ENCODE peak calls at places on chromosomes 5 and 9, in seven cellular contexts. V is NCI-H1436; Q is HTR-8/SVneo; H is activated naive CD4-positive, alpha-beta T cell treated with anti-CD3 and anti-CD28 coated beads, Interleukin-2, amount 50 U/mL, for 16 hours; L is renal cortical epithelial cell; D is DMS153; W is dorsolateral prefrontal cortex. Z is an unnamed sample.

GRCh38 chr5:76252437-76252836 is 150.6 kb upstream of the IQGAP2 start:
- DNase-seq in V (no peak), Q (no peak), H (no peak), L (peak), D (no peak), W (no peak), Z (no peak)

GRCh38 chr5:27020965-27021364 is 17.4 kb downstream of the CDH9 start:
- DNase-seq in V (peak), Q (peak), H (no peak), L (peak), D (peak), W (no peak), Z (no peak)

GRCh38 chr5:172173771-172174170 is 14.3 kb downstream of the STK10 start:
- DNase-seq in V (no peak), Q (no peak), H (peak), L (no peak), D (no peak), W (no peak), Z (peak)

GRCh38 chr5:112694853-112695709 is 42.6 kb upstream of the APC start:
- DNase-seq in V (no peak), Q (peak), H (no peak), L (peak), D (no peak), W (no peak), Z (no peak)

GRCh38 chr5:141354900-141355469 is at the start of gene PCDHGA4:
- DNase-seq in V (no peak), Q (no peak), H (no peak), L (no peak), D (no peak), W (no peak), Z (no peak)

GRCh38 chr9:107991581-107991980 is 502.0 kb upstream of the KLF4 start:
- DNase-seq in V (no peak), Q (no peak), H (no peak), L (no peak), D (no peak), W (no peak), Z (no peak)

GRCh38 chr9:94081864-94082468 is 2.3 kb upstream of the PTPDC1 start:
- DNase-seq in V (no peak), Q (no peak), H (no peak), L (peak), D (no peak), W (no peak), Z (no peak)

GRCh38 chr5:138032028-138032571 is 779 bp downstream of the FAM13B start:
- DNase-seq in V (no peak), Q (no peak), H (no peak), L (no peak), D (no peak), W (peak), Z (no peak)

GRCh38 chr5:33120671-33121070 is 320.1 kb upstream of the TARS1 start:
- DNase-seq in V (no peak), Q (peak), H (no peak), L (no peak), D (no peak), W (no peak), Z (no peak)

GRCh38 chr5:91025449-91025848 is 357.7 kb downstream of the ARRDC3 start:
- DNase-seq in V (no peak), Q (no peak), H (no peak), L (no peak), D (no peak), W (no peak), Z (no peak)

GRCh38 chr9:35396560-35397215 is 93.2 kb upstream of the RUSC2 start:
- DNase-seq in V (no peak), Q (no peak), H (no peak), L (no peak), D (no peak), W (no peak), Z (no peak)

GRCh38 chr5:141149812-141150211 is at the start of gene PCDHB6:
- DNase-seq in V (no peak), Q (no peak), H (no peak), L (no peak), D (no peak), W (no peak), Z (no peak)

GRCh38 chr9:101433229-101433628 is 2.3 kb downstream of the ALDOB start:
- DNase-seq in V (no peak), Q (no peak), H (no peak), L (no peak), D (no peak), W (no peak), Z (no peak)

GRCh38 chr5:66987949-66988838 is 208.4 kb downstream of the CD180 start:
- DNase-seq in V (peak), Q (peak), H (no peak), L (peak), D (no peak), W (no peak), Z (no peak)

GRCh38 chr5:92380069-92380770 is 997.1 kb upstream of the ARRDC3 start:
- DNase-seq in V (no peak), Q (no peak), H (no peak), L (peak), D (no peak), W (no peak), Z (no peak)

GRCh38 chr5:136963521-136963920 is 535.6 kb downstream of the SPOCK1 start:
- DNase-seq in V (no peak), Q (no peak), H (no peak), L (no peak), D (no peak), W (no peak), Z (no peak)

GRCh38 chr5:172919525-172920446 is 39.4 kb upstream of the RPL26L1 start:
- DNase-seq in V (no peak), Q (no peak), H (no peak), L (no peak), D (no peak), W (no peak), Z (no peak)

GRCh38 chr9:77449177-77450092 is 198.7 kb downstream of the GNA14 start:
- DNase-seq in V (no peak), Q (no peak), H (no peak), L (peak), D (no peak), W (no peak), Z (no peak)

GRCh38 chr9:121073038-121073437 is 1.7 kb upstream of the CNTRL start:
- DNase-seq in V (no peak), Q (no peak), H (no peak), L (no peak), D (no peak), W (no peak), Z (no peak)

GRCh38 chr5:79560774-79561524 is 47.0 kb upstream of the HOMER1 start:
- DNase-seq in V (no peak), Q (no peak), H (peak), L (peak), D (no peak), W (no peak), Z (no peak)